ENCODE peak calls at places on chromosome 17, in four cellular contexts. One of them, this sample, is unnamed.
A peak's percentile ranks its signal among the peaks of the same experiment; 100 is the strongest.

GRCh38 chr17:78107457-78107856 is 21.1 kb downstream of the TMC6 start:
- DNase-seq in activated T-helper 1 cell treated with Interleukin-2 at 50 U/mL for 16 hours: no peak
- DNase-seq in heart left ventricle: peak; percentile 2
- DNase-seq in H54: no peak
- DNase-seq in this sample: no peak

GRCh38 chr17:2347805-2348685 is 10.7 kb downstream of the SGSM2 start:
- DNase-seq in activated T-helper 1 cell treated with Interleukin-2 at 50 U/mL for 16 hours: no peak
- DNase-seq in heart left ventricle: no peak
- DNase-seq in H54: peak; percentile 55
- DNase-seq in this sample: no peak

GRCh38 chr17:62741290-62741689 is 66.8 kb downstream of the MARCHF10 start:
- DNase-seq in activated T-helper 1 cell treated with Interleukin-2 at 50 U/mL for 16 hours: no peak
- DNase-seq in heart left ventricle: no peak
- DNase-seq in H54: no peak
- DNase-seq in this sample: no peak

GRCh38 chr17:2022647-2023046 is 2.5 kb downstream of the RTN4RL1 start:
- DNase-seq in activated T-helper 1 cell treated with Interleukin-2 at 50 U/mL for 16 hours: no peak
- DNase-seq in heart left ventricle: no peak
- DNase-seq in H54: no peak
- DNase-seq in this sample: no peak

GRCh38 chr17:61700252-61700651 is 109.2 kb upstream of the NACA2 start:
- DNase-seq in activated T-helper 1 cell treated with Interleukin-2 at 50 U/mL for 16 hours: no peak
- DNase-seq in heart left ventricle: no peak
- DNase-seq in H54: no peak
- DNase-seq in this sample: no peak

GRCh38 chr17:51128089-51128488 is 7.4 kb upstream of the SPAG9 start:
- DNase-seq in activated T-helper 1 cell treated with Interleukin-2 at 50 U/mL for 16 hours: no peak
- DNase-seq in heart left ventricle: no peak
- DNase-seq in H54: no peak
- DNase-seq in this sample: no peak

GRCh38 chr17:45022655-45023339 is 28.6 kb downstream of the DCAKD start:
- DNase-seq in activated T-helper 1 cell treated with Interleukin-2 at 50 U/mL for 16 hours: no peak
- DNase-seq in heart left ventricle: no peak
- DNase-seq in H54: no peak
- DNase-seq in this sample: no peak

GRCh38 chr17:78780335-78780734 is 1.7 kb downstream of the CYTH1 start:
- DNase-seq in activated T-helper 1 cell treated with Interleukin-2 at 50 U/mL for 16 hours: no peak
- DNase-seq in heart left ventricle: no peak
- DNase-seq in H54: no peak
- DNase-seq in this sample: no peak

GRCh38 chr17:51035436-51035835 is 85.2 kb downstream of the SPAG9 start:
- DNase-seq in activated T-helper 1 cell treated with Interleukin-2 at 50 U/mL for 16 hours: no peak
- DNase-seq in heart left ventricle: no peak
- DNase-seq in H54: no peak
- DNase-seq in this sample: no peak

GRCh38 chr17:49556183-49556943 is 19.3 kb upstream of the NXPH3 start:
- DNase-seq in activated T-helper 1 cell treated with Interleukin-2 at 50 U/mL for 16 hours: peak; percentile 70
- DNase-seq in heart left ventricle: peak; percentile 77
- DNase-seq in H54: peak; percentile 90
- DNase-seq in this sample: peak; percentile 86

GRCh38 chr17:69960755-69961154 is 114.3 kb upstream of the KCNJ16 start:
- DNase-seq in activated T-helper 1 cell treated with Interleukin-2 at 50 U/mL for 16 hours: no peak
- DNase-seq in heart left ventricle: peak; percentile 38
- DNase-seq in H54: no peak
- DNase-seq in this sample: peak; percentile 81

GRCh38 chr17:5282639-5283217 is 644 bp downstream of the RABEP1 start:
- DNase-seq in activated T-helper 1 cell treated with Interleukin-2 at 50 U/mL for 16 hours: no peak
- DNase-seq in heart left ventricle: peak; percentile 37
- DNase-seq in H54: no peak
- DNase-seq in this sample: peak; percentile 50

GRCh38 chr17:72104863-72105234 is 16.0 kb upstream of the SOX9 start:
- DNase-seq in activated T-helper 1 cell treated with Interleukin-2 at 50 U/mL for 16 hours: no peak
- DNase-seq in heart left ventricle: peak; percentile 41
- DNase-seq in H54: no peak
- DNase-seq in this sample: no peak

GRCh38 chr17:49497147-49498036 is 2.3 kb downstream of the NGFR start:
- DNase-seq in activated T-helper 1 cell treated with Interleukin-2 at 50 U/mL for 16 hours: no peak
- DNase-seq in heart left ventricle: peak; percentile 68
- DNase-seq in H54: no peak
- DNase-seq in this sample: peak; percentile 64

GRCh38 chr17:77790143-77790829 is 168.2 kb upstream of the TNRC6C start:
- DNase-seq in activated T-helper 1 cell treated with Interleukin-2 at 50 U/mL for 16 hours: no peak
- DNase-seq in heart left ventricle: no peak
- DNase-seq in H54: no peak
- DNase-seq in this sample: no peak

GRCh38 chr17:73278465-73279453 is 17.1 kb upstream of the CPSF4L start:
- DNase-seq in activated T-helper 1 cell treated with Interleukin-2 at 50 U/mL for 16 hours: no peak
- DNase-seq in heart left ventricle: no peak
- DNase-seq in H54: no peak
- DNase-seq in this sample: peak; percentile 84

GRCh38 chr17:3641717-3642486 is 5.3 kb downstream of the CTNS start:
- DNase-seq in activated T-helper 1 cell treated with Interleukin-2 at 50 U/mL for 16 hours: no peak
- DNase-seq in heart left ventricle: no peak
- DNase-seq in H54: no peak
- DNase-seq in this sample: no peak

This sample was measured in testis.